ENCODE peak calls at places on chromosomes 7 and 10, in ten cellular contexts. Q is neural progenitor cell, I is retinal pigment epithelial cell, W is Panc1, J is colonic mucosa, M is AG10803, D is AG04449, H is cardiac muscle cell, Y is H1, S is thoracic aorta. F is an unnamed sample.
A peak's percentile ranks its signal among the peaks of the same experiment; 100 is the strongest.

GRCh38 chr10:71719042-71719441 is 536 bp downstream of the C10orf105 start:
- DNase-seq in Q (no peak), I (no peak), W (no peak), J (no peak), M (peak; percentile 75), D (no peak), H (peak; percentile 26), Y (no peak), S (no peak), F (no peak)

GRCh38 chr10:60524541-60524940 is 134.9 kb upstream of the ANK3 start:
- DNase-seq in Q (no peak), I (no peak), W (no peak), J (no peak), M (peak; percentile 64), D (no peak), H (peak; percentile 55), Y (no peak), S (no peak), F (peak; percentile 32)

GRCh38 chr7:94289071-94289470 is 105.6 kb upstream of the COL1A2 start:
- DNase-seq in Q (peak; percentile 88), I (no peak), W (peak; percentile 32), J (peak; percentile 48), M (peak; percentile 90), D (no peak), H (peak; percentile 94), Y (peak; percentile 57), S (no peak), F (peak; percentile 94)

GRCh38 chr7:39509441-39509840 is 56.8 kb upstream of the YAE1 start:
- DNase-seq in Q (no peak), I (no peak), W (no peak), J (no peak), M (no peak), D (no peak), H (no peak), Y (no peak), S (no peak), F (no peak)

GRCh38 chr10:50293508-50294320 is 42.4 kb upstream of the ASAH2 start:
- DNase-seq in Q (no peak), I (no peak), W (no peak), J (peak; percentile 22), M (no peak), D (no peak), H (no peak), Y (no peak), S (no peak), F (no peak)

GRCh38 chr10:117488004-117488403 is 54.5 kb upstream of the EMX2 start:
- DNase-seq in Q (no peak), I (no peak), W (no peak), J (no peak), M (no peak), D (no peak), H (no peak), Y (no peak), S (no peak), F (no peak)

GRCh38 chr10:58436071-58436470 is 50.9 kb downstream of the TFAM start:
- DNase-seq in Q (no peak), I (no peak), W (no peak), J (peak; percentile 34), M (peak; percentile 27), D (no peak), H (peak; percentile 50), Y (no peak), S (no peak), F (peak; percentile 52)

GRCh38 chr7:14606101-14606500 is 296.4 kb downstream of the DGKB start:
- DNase-seq in Q (peak; percentile 39), I (no peak), W (no peak), J (no peak), M (peak; percentile 54), D (no peak), H (peak; percentile 40), Y (no peak), S (no peak), F (peak; percentile 39)

GRCh38 chr10:8229153-8229552 is 174.7 kb downstream of the GATA3 start:
- DNase-seq in Q (no peak), I (no peak), W (no peak), J (no peak), M (no peak), D (no peak), H (no peak), Y (no peak), S (no peak), F (no peak)

GRCh38 chr7:132049462-132050304 is 493.3 kb upstream of the PODXL start:
- DNase-seq in Q (peak; percentile 69), I (no peak), W (peak; percentile 46), J (peak; percentile 78), M (peak; percentile 6), D (no peak), H (peak; percentile 38), Y (peak; percentile 86), S (no peak), F (peak; percentile 41)

GRCh38 chr7:106731637-106732036 is 70.7 kb upstream of the CCDC71L start:
- DNase-seq in Q (peak; percentile 10), I (no peak), W (no peak), J (no peak), M (peak; percentile 65), D (no peak), H (peak; percentile 81), Y (no peak), S (no peak), F (peak; percentile 62)

DNA sequence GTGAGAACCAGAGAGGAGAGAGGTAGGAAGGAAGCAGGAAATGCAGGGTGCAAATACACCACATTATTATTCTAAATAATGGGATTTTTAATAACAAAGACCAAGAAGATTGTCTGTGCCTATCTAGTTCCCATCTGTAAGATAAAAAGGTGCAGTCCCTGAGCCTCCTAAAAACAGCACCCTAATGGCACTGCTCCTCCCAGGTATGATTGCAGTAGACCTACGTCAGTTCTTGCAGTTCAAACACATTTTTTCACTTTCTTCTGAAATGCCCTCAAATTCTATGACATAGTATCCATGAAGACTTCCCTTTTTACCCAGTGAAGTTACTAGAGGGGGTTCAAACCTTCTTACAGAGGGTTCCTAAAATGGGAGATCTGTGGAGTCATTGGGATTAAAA is 70.6 kb downstream of the FIGNL1 start:
- DNase-seq in Q (no peak), I (no peak), W (no peak), J (no peak), M (no peak), D (no peak), H (no peak), Y (no peak), S (no peak), F (no peak)
- H3K4me3 ChIP-seq in Q (no peak overlapping the region), I (no peak overlapping the region), W (no peak overlapping the region), J (no peak overlapping the region), M (no peak overlapping the region), D (no peak overlapping the region), H (no peak overlapping the region), Y (peak overlapping the region; percentile 43), S (no peak overlapping the region), F (no peak overlapping the region)

GRCh38 chr10:128530301-128530700 is 404.1 kb upstream of the MKI67 start:
- DNase-seq in Q (no peak), I (no peak), W (peak; percentile 4), J (no peak), M (no peak), D (no peak), H (peak; percentile 18), Y (no peak), S (no peak), F (peak; percentile 3)
- TF ChIP-seq CTCF in Q (peak; percentile 75), I (peak; percentile 39), W (peak; percentile 74), J (peak; percentile 43), M (peak; percentile 48), D (no peak), H (peak; percentile 54), Y (peak; percentile 50), S (no peak), F (peak; percentile 32)

GRCh38 chr10:24889636-24890035 is 62.8 kb downstream of the PRTFDC1 start:
- DNase-seq in Q (no peak), I (no peak), W (no peak), J (no peak), M (peak; percentile 23), D (no peak), H (peak; percentile 21), Y (no peak), S (no peak), F (peak; percentile 38)
- H3K4me3 ChIP-seq in Q (no peak overlapping the region), I (no peak overlapping the region), W (no peak overlapping the region), J (no peak overlapping the region), M (no peak overlapping the region), D (no peak overlapping the region), H (no peak overlapping the region), Y (no peak overlapping the region), S (no peak overlapping the region), F (no peak overlapping the region)

DNA sequence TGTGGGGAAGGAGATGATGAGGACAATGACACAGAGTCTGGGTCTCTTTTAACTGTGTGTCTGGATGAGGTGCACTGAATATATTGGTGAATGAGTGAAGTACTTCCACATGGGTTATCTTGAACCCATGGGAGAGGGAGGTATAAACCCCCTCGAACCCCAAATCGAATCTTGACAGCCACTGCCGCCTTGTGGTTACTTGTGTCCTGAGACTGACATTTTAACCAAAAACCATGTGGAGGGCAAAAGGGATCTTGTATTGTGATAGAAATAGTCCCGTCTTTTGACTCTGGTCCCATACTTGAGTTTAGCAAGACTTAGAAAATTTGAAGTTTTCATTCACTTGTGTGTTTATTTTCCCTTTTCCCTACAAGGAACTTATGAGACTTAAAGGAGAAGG is 283.3 kb downstream of the PHTF2 start:
- DNase-seq in Q (peak; percentile 26), I (no peak), W (no peak), J (no peak), M (no peak), D (no peak), H (no peak), Y (no peak), S (no peak), F (no peak)
- TF ChIP-seq CTCF in Q (peak; percentile 51), I (no peak), W (peak; percentile 27), J (no peak), M (no peak), D (no peak), H (no peak), Y (peak; percentile 59), S (no peak), F (no peak)

DNA sequence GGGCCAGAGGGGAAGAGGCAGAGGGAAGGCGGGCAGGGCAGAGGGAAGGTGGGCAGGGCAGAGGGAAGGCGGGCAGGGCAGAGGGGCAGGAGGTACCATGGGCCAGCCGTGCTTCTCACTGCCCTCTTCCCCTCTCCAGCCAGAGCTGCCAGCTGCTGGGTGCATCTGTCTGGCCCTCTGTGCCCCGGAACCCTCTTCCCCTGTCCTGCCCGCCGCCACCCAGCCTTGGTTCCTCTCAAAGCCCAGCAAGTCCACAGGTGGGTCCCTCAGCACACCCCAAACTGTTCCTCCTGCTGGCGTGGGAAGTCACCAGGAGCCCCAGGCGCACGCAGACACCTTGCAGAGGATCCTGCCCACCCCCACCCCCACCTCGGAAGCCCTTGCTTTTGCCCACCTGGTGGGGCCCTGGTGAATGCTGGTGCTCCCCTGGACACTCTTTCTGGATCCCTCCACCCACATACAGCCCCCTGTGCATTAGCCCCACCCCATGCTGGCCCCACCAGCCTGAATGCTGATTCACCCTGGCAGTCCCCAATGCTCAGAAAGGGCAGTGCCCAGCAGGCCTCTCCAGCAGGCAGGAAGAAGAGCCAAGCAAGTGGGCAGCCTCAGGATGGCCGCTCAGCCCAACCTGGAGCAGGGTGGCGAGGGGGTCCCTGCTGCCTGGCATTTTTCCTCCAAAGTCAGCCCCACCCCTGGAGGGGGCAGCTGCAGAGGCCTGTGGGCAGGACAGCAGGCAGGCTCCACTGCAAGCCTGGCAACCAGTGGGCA is 1.9 kb upstream of the PWWP2B start:
- DNase-seq in Q (no peak), I (no peak), W (no peak), J (no peak), M (no peak), D (no peak), H (no peak), Y (no peak), S (no peak), F (no peak)
- H3K4me3 ChIP-seq in Q (no peak overlapping the region), I (no peak overlapping the region), W (no peak overlapping the region), J (peak overlapping the region; percentile 52), M (no peak overlapping the region), D (no peak overlapping the region), H (no peak overlapping the region), Y (no peak overlapping the region), S (peak overlapping the region; percentile 75), F (no peak overlapping the region)

F was measured in fibroblast of pulmonary artery.